ENCODE peak calls at places on chromosome 5, in six cellular contexts. F is GM13976; O is CD8-positive, alpha-beta T cell; I is progenitor cell of endocrine pancreas; P is thyroid gland; Y is GM10248. R is an unnamed sample.

GRCh38 chr5:4579679-4580078 is 560.5 kb upstream of the ADAMTS16 start:
- DNase-seq in I (no peak), P (no peak), Y (no peak), F (no peak), O (no peak), R (no peak)

GRCh38 chr5:56712895-56713565 is 102.3 kb upstream of the MAP3K1 start:
- DNase-seq in Y (no peak), I (no peak), P (no peak), F (no peak), O (no peak), R (no peak)

GRCh38 chr5:132396589-132397001 is 27.1 kb downstream of the SLC22A5 start:
- DNase-seq in P (no peak), F (no peak), Y (no peak), O (no peak), I (no peak), R (no peak)

GRCh38 chr5:119808474-119808873 is 179.1 kb downstream of the FAM170A start:
- DNase-seq in Y (no peak), P (no peak), O (no peak), I (no peak), F (no peak), R (no peak)

GRCh38 chr5:170151105-170151831 is 45.6 kb downstream of the FOXI1 start:
- DNase-seq in I (peak; percentile 17), P (peak; percentile 96), Y (peak; percentile 55), F (peak; percentile 68), O (no peak), R (peak; percentile 57)

GRCh38 chr5:155416765-155417164 is 403.2 kb downstream of the KIF4B start:
- DNase-seq in F (no peak), P (no peak), O (no peak), I (no peak), Y (no peak), R (no peak)

GRCh38 chr5:14574891-14575496 is 6.6 kb upstream of the OTULINL start:
- DNase-seq in Y (no peak), I (no peak), P (peak; percentile 20), O (no peak), F (no peak), R (no peak)

GRCh38 chr5:143064207-143064606 is 294.0 kb downstream of the ARHGAP26 start:
- DNase-seq in Y (no peak), I (no peak), O (no peak), F (no peak), P (no peak), R (no peak)

GRCh38 chr5:69493235-69493925 is 790 bp downstream of the OCLN start:
- DNase-seq in F (peak; percentile 81), Y (peak; percentile 70), P (peak; percentile 78), I (peak; percentile 34), O (no peak), R (peak; percentile 80)

GRCh38 chr5:127650022-127650421 is 1.1 kb downstream of the CTXN3 start:
- DNase-seq in O (no peak), I (no peak), F (no peak), Y (no peak), P (no peak), R (no peak)

GRCh38 chr5:83313431-83313830 is 158.1 kb upstream of the VCAN start:
- DNase-seq in I (no peak), Y (no peak), P (no peak), O (no peak), F (no peak), R (no peak)

GRCh38 chr5:16626696-16627264 is 10.0 kb upstream of the RETREG1 start:
- DNase-seq in O (no peak), F (no peak), P (no peak), I (no peak), Y (no peak), R (no peak)

GRCh38 chr5:32869216-32869615 is 158.1 kb downstream of the NPR3 start:
- DNase-seq in Y (no peak), F (no peak), I (no peak), P (no peak), O (no peak), R (no peak)

GRCh38 chr5:56588125-56588516 is 227.2 kb upstream of the MAP3K1 start:
- DNase-seq in Y (no peak), I (no peak), O (no peak), P (no peak), F (no peak), R (no peak)

GRCh38 chr5:62780888-62781287 is 202.3 kb downstream of the LRRC70 start:
- DNase-seq in O (no peak), I (no peak), P (no peak), F (no peak), Y (no peak), R (no peak)

GRCh38 chr5:123209163-123210013 is 120.3 kb downstream of the PRDM6 start:
- DNase-seq in O (no peak), I (no peak), F (no peak), P (no peak), Y (peak; percentile 7), R (no peak)

GRCh38 chr5:53087171-53087570 is 22.4 kb downstream of the MOCS2 start:
- DNase-seq in O (no peak), Y (no peak), F (no peak), I (no peak), P (no peak), R (no peak)

GRCh38 chr5:149435015-149435376 is 55.9 kb upstream of the IL17B start:
- DNase-seq in P (no peak), I (no peak), Y (no peak), F (no peak), O (no peak), R (no peak)

GRCh38 chr5:103598997-103599556 is 36.5 kb upstream of the NUDT12 start:
- DNase-seq in O (no peak), I (no peak), Y (no peak), P (no peak), F (no peak), R (no peak)

GRCh38 chr5:76610196-76610595 is 13.0 kb downstream of the F2RL2 start:
- DNase-seq in O (no peak), F (no peak), P (no peak), Y (no peak), I (no peak), R (no peak)

GRCh38 chr5:39009981-39010380 is 64.2 kb downstream of the RICTOR start:
- DNase-seq in P (no peak), F (no peak), I (no peak), O (no peak), Y (no peak), R (no peak)

GRCh38 chr5:170863646-170864045 is 1.8 kb downstream of the RANBP17 start:
- DNase-seq in F (no peak), P (no peak), O (no peak), Y (no peak), I (no peak), R (no peak)

GRCh38 chr5:79330071-79330470 is 94.1 kb downstream of the JMY start:
- DNase-seq in F (no peak), Y (no peak), O (no peak), P (no peak), I (no peak), R (no peak)

GRCh38 chr5:69238760-69239251 is 4.1 kb downstream of the CDK7 start:
- DNase-seq in O (no peak), Y (no peak), I (no peak), P (no peak), F (no peak), R (no peak)

GRCh38 chr5:177429248-177430045 is 3.0 kb downstream of the GRK6 start:
- DNase-seq in F (peak; percentile 81), O (peak; percentile 86), I (no peak), Y (peak; percentile 76), P (peak; percentile 25), R (peak; percentile 82)

GRCh38 chr5:21919417-21920022 is 933.6 kb downstream of the CDH12 start:
- DNase-seq in Y (peak; percentile 40), O (no peak), P (no peak), I (peak; percentile 12), F (peak; percentile 37), R (peak; percentile 38)

GRCh38 chr5:58382131-58382534 is 77.8 kb downstream of the PLK2 start:
- DNase-seq in Y (no peak), I (no peak), F (no peak), P (no peak), O (no peak), R (no peak)

GRCh38 chr5:2666081-2666480 is 85.4 kb downstream of the IRX2 start:
- DNase-seq in I (no peak), Y (no peak), O (no peak), F (no peak), P (no peak), R (no peak)

GRCh38 chr5:97089149-97089801 is 53.1 kb downstream of the LIX1 start:
- DNase-seq in F (no peak), Y (no peak), P (no peak), I (no peak), O (no peak), R (no peak)
- TF ChIP-seq CTCF in F (no peak), Y (no peak), P (no peak), I (no peak), O (no peak), R (no peak)

DNA sequence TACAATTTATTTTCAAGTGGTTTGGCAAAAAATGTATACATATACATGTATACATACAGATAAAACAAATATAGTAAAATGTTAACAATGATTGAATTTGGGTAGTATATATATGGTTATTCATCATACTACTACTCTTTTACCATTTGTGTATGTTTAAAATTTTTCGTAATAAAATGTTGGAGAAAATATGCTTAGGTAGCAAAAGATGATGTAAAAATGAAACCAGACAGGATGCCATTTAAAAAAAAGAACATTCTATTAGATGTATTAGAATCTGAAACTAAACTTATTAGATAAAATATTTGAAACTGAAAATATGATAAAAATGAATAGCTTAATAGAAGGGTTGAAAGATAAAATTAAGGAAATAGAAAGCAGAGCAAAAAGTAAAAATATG is 144.9 kb upstream of the FER start:
- DNase-seq in Y (no peak), F (no peak), O (no peak), P (no peak), I (no peak), R (no peak)
- TF ChIP-seq CTCF in Y (no peak), F (no peak), O (no peak), P (no peak), I (no peak), R (no peak)

GRCh38 chr5:151223447-151224264 is at the start of gene CCDC69:
- DNase-seq in O (peak; percentile 58), P (peak; percentile 77), Y (peak; percentile 76), I (peak; percentile 60), F (peak; percentile 85), R (peak; percentile 81)
- TF ChIP-seq CTCF in O (no peak), P (no peak), Y (no peak), I (peak; percentile 38), F (peak; percentile 24), R (no peak)

DNA sequence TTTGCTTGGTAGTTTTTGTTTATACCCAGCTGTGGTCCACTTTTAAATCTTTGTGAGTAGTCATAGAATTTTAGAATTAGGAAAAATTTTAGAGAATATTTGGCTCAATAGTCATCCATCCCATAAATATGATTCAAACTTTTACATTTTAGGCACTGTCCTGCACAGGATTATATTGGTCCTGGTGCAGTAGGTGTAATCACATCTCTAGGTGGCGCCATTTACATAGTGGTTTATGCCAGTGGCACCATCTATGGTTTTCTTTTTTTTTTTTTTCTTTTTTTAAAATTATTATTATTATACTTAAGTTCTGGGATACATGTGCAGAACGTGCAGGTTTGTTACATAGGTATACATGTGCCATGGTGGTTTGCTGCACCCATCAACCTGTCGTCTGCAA is 260.7 kb upstream of the KCNN2 start:
- DNase-seq in F (no peak), I (no peak), O (no peak), Y (no peak), P (no peak), R (peak; percentile 26)
- TF ChIP-seq CTCF in F (peak; percentile 33), I (peak; percentile 67), O (no peak), Y (peak; percentile 50), P (no peak), R (peak; percentile 48)